ENCODE peak calls at places on chromosomes 12 and 14, in seven cellular contexts. E is astrocyte; B is GM20000; O is ureter; U is stimulated activated CD4-positive, alpha-beta T cell treated with anti-CD3 and anti-CD28 coated beads, Interleukin-1b, Interleukin-23, amount 100 ng/mL, for 48 hours; R is NCI-H345; Z is adipocyte. Q is an unnamed sample.

GRCh38 chr12:124771462-124772361 is 92.0 kb downstream of the SCARB1 start:
- DNase-seq in R (peak; percentile 83), E (peak; percentile 18), B (peak; percentile 80), O (peak; percentile 88), U (peak; percentile 78), Z (peak; percentile 90), Q (peak; percentile 93)

GRCh38 chr12:109266106-109266879 is 42.8 kb downstream of the FOXN4 start:
- DNase-seq in Z (peak; percentile 18), B (no peak), R (no peak), O (no peak), U (no peak), E (no peak), Q (no peak)

GRCh38 chr14:67932708-67933107 is 113.1 kb downstream of the RAD51B start:
- DNase-seq in B (no peak), U (no peak), O (no peak), Z (no peak), R (no peak), E (no peak), Q (no peak)

GRCh38 chr12:117124421-117125274 is 25.4 kb upstream of the TESC start:
- DNase-seq in R (no peak), U (no peak), E (no peak), O (no peak), Z (peak; percentile 13), B (no peak), Q (no peak)

GRCh38 chr12:1790470-1790869 is 29.9 kb upstream of the LRTM2 start:
- DNase-seq in R (no peak), O (no peak), Z (no peak), E (no peak), U (no peak), B (peak; percentile 3), Q (no peak)

GRCh38 chr12:5329118-5329517 is 102.8 kb upstream of the NTF3 start:
- DNase-seq in Z (no peak), O (no peak), E (no peak), U (no peak), R (no peak), B (no peak), Q (no peak)

GRCh38 chr14:37237735-37238200 is 40.0 kb downstream of the MIPOL1 start:
- DNase-seq in Z (no peak), U (no peak), R (no peak), O (no peak), E (no peak), B (no peak), Q (no peak)

GRCh38 chr14:80213602-80214001 is 2.3 kb upstream of the DIO2 start:
- DNase-seq in E (peak; percentile 41), B (peak; percentile 24), U (no peak), O (no peak), R (peak; percentile 9), Z (peak; percentile 81), Q (peak; percentile 15)

GRCh38 chr14:56760164-56760914 is 49.9 kb downstream of the OTX2 start:
- DNase-seq in O (no peak), R (no peak), Z (no peak), E (no peak), U (no peak), B (no peak), Q (no peak)

GRCh38 chr12:2631613-2632350 is 163.0 kb upstream of the FKBP4 start:
- DNase-seq in U (no peak), B (no peak), E (no peak), O (no peak), R (no peak), Z (no peak), Q (no peak)

GRCh38 chr12:11016937-11017336 is 5.5 kb downstream of the TAS2R19 start:
- DNase-seq in U (no peak), Z (no peak), R (no peak), O (no peak), E (no peak), B (no peak), Q (no peak)

GRCh38 chr12:52246720-52247621 is 13.9 kb downstream of the KRT7 start:
- DNase-seq in E (no peak), B (peak; percentile 33), R (peak; percentile 69), O (no peak), U (no peak), Z (no peak), Q (no peak)

GRCh38 chr14:74405663-74406062 is 20.3 kb downstream of the SYNDIG1L start:
- DNase-seq in E (no peak), B (no peak), O (no peak), Z (no peak), R (no peak), U (no peak), Q (no peak)

GRCh38 chr12:56150563-56150962 is 1.8 kb upstream of the MYL6B start:
- DNase-seq in E (no peak), B (no peak), U (no peak), O (no peak), Z (peak; percentile 56), R (no peak), Q (no peak)

GRCh38 chr12:7989827-7990491 is 42.6 kb upstream of the FOXJ2 start:
- DNase-seq in B (peak; percentile 22), E (no peak), U (peak; percentile 88), Z (no peak), R (no peak), O (peak; percentile 54), Q (peak; percentile 85)

GRCh38 chr12:57213068-57213715 is 3.4 kb upstream of the NXPH4 start:
- DNase-seq in U (peak; percentile 83), O (peak; percentile 92), Z (peak; percentile 94), B (peak; percentile 92), R (peak; percentile 85), E (peak; percentile 46), Q (peak; percentile 91)

GRCh38 chr14:64232095-64232830 is 61.9 kb downstream of the ESR2 start:
- DNase-seq in O (peak; percentile 41), B (peak; percentile 34), Z (peak; percentile 70), E (peak; percentile 93), U (peak; percentile 27), R (no peak), Q (peak; percentile 59)

GRCh38 chr14:104072586-104072985 is 12.9 kb upstream of the ASPG start:
- DNase-seq in O (no peak), U (no peak), R (no peak), B (no peak), E (no peak), Z (no peak), Q (no peak)

GRCh38 chr14:59585891-59586554 is 9.4 kb upstream of the CCDC175 start:
- DNase-seq in E (peak; percentile 86), R (no peak), Z (peak; percentile 75), U (no peak), B (no peak), O (no peak), Q (no peak)

GRCh38 chr12:132560831-132561783 is 49.3 kb downstream of the LRCOL1 start:
- DNase-seq in R (peak; percentile 92), O (no peak), B (peak; percentile 93), Z (peak; percentile 73), E (no peak), U (peak; percentile 77), Q (peak; percentile 88)

GRCh38 chr14:37122919-37123639 is 49.3 kb downstream of the SLC25A21 start:
- DNase-seq in B (no peak), R (no peak), Z (no peak), U (no peak), E (peak; percentile 31), O (no peak), Q (no peak)

GRCh38 chr12:52216807-52217206 is 16.2 kb upstream of the KRT7 start:
- DNase-seq in B (no peak), R (no peak), Z (no peak), O (no peak), U (no peak), E (no peak), Q (no peak)

GRCh38 chr12:108839890-108840230 is 17.5 kb downstream of the SSH1 start:
- DNase-seq in Z (no peak), B (no peak), O (no peak), U (no peak), E (no peak), R (no peak), Q (no peak)

GRCh38 chr14:92684801-92685560 is 63.4 kb downstream of the LGMN start:
- DNase-seq in Z (no peak), R (no peak), O (no peak), B (peak; percentile 39), E (no peak), U (no peak), Q (no peak)

GRCh38 chr12:20885552-20885951 is 75.0 kb downstream of the SLCO1B3 start:
- DNase-seq in B (no peak), Z (no peak), E (no peak), U (no peak), R (no peak), O (no peak), Q (no peak)

GRCh38 chr12:128531153-128531552 is 264.2 kb downstream of the TMEM132C start:
- DNase-seq in B (no peak), R (no peak), E (no peak), O (no peak), Z (no peak), U (no peak), Q (no peak)

GRCh38 chr12:9793774-9794395 is 33.2 kb upstream of the CD69 start:
- DNase-seq in R (no peak), O (no peak), U (no peak), E (no peak), Z (no peak), B (no peak), Q (no peak)

GRCh38 chr12:54175130-54175963 is 13.4 kb downstream of the SMUG1 start:
- DNase-seq in B (peak; percentile 77), U (no peak), E (no peak), O (no peak), R (no peak), Z (no peak), Q (no peak)

GRCh38 chr12:64104376-64104775 is 117.7 kb downstream of the KICS2 start:
- DNase-seq in B (no peak), O (peak; percentile 48), U (no peak), R (no peak), E (peak; percentile 61), Z (peak; percentile 13), Q (no peak)

GRCh38 chr14:100091386-100091785 is 26.2 kb downstream of the EVL start:
- DNase-seq in U (no peak), O (no peak), E (no peak), B (no peak), R (no peak), Z (no peak), Q (peak; percentile 33)

GRCh38 chr14:21440857-21441256 is 15.1 kb downstream of the CHD8 start:
- DNase-seq in U (no peak), R (no peak), Z (no peak), O (no peak), B (no peak), E (no peak), Q (no peak)

GRCh38 chr12:74891276-74891675 is 318.4 kb downstream of the KCNC2 start:
- DNase-seq in O (no peak), R (no peak), E (no peak), U (no peak), Z (no peak), B (no peak), Q (no peak)

GRCh38 chr12:48000878-48001321 is 3.4 kb downstream of the COL2A1 start:
- DNase-seq in R (peak; percentile 10), Z (peak; percentile 45), B (no peak), E (peak; percentile 50), O (no peak), U (no peak), Q (no peak)

GRCh38 chr12:24948452-24948815 is 467 bp downstream of the BCAT1 start:
- DNase-seq in O (no peak), E (peak; percentile 52), B (peak; percentile 48), U (peak; percentile 23), Z (peak; percentile 65), R (no peak), Q (no peak)

GRCh38 chr12:69052613-69053408 is 119.8 kb upstream of the CPM start:
- DNase-seq in B (no peak), R (no peak), U (peak; percentile 75), E (peak; percentile 91), Z (peak; percentile 90), O (no peak), Q (peak; percentile 58)

GRCh38 chr14:81396108-81396507 is 4.0 kb downstream of the STON2 start:
- DNase-seq in O (no peak), E (no peak), B (no peak), Z (no peak), U (no peak), R (no peak), Q (no peak)